ENCODE peak calls at places on chromosomes 11 and 22, in eight cellular contexts. I, K, V, T, S, E, P and G are unnamed samples.
A peak's percentile ranks its signal among the peaks of the same experiment; 100 is the strongest.

GRCh38 chr22:45768490-45768889 is 96.9 kb downstream of the ATXN10 start:
- DNase-seq in I (no peak), K (no peak), V (no peak), T (no peak), S (no peak), E (no peak), P (no peak), G (no peak)

GRCh38 chr11:10650166-10650565 is 43.4 kb downstream of the IRAG1 start:
- DNase-seq in I (no peak), K (no peak), V (no peak), T (no peak), S (no peak), E (no peak), P (no peak), G (no peak)

GRCh38 chr22:50276143-50276542 is 6.0 kb upstream of the MAPK11 start:
- DNase-seq in I (no peak), K (no peak), V (no peak), T (peak; percentile 67), S (no peak), E (peak; percentile 41), P (peak; percentile 60), G (peak; percentile 52)

GRCh38 chr11:95545116-95545875 is 244.3 kb downstream of the FAM76B start:
- DNase-seq in I (no peak), K (no peak), V (no peak), T (no peak), S (no peak), E (no peak), P (no peak), G (peak; percentile 6)

GRCh38 chr11:47950396-47950795 is 30.0 kb upstream of the PTPRJ start:
- DNase-seq in I (no peak), K (no peak), V (no peak), T (peak; percentile 22), S (peak; percentile 27), E (peak; percentile 60), P (no peak), G (no peak)

GRCh38 chr11:123545726-123546125 is 108.7 kb downstream of the SCN3B start:
- DNase-seq in I (no peak), K (no peak), V (no peak), T (no peak), S (no peak), E (no peak), P (no peak), G (no peak)

GRCh38 chr11:83456075-83456474 is 169.9 kb upstream of the CCDC90B start:
- DNase-seq in I (peak; percentile 37), K (peak; percentile 64), V (no peak), T (no peak), S (no peak), E (no peak), P (no peak), G (no peak)

GRCh38 chr11:85903811-85904210 is 48.6 kb downstream of the CCDC83 start:
- DNase-seq in I (no peak), K (no peak), V (no peak), T (no peak), S (no peak), E (no peak), P (no peak), G (no peak)

GRCh38 chr11:73359930-73360742 is 16.1 kb upstream of the RELT start:
- DNase-seq in I (peak; percentile 45), K (no peak), V (no peak), T (peak; percentile 53), S (no peak), E (no peak), P (peak; percentile 54), G (peak; percentile 73)

GRCh38 chr11:113563766-113564165 is 88.6 kb upstream of the DRD2 start:
- DNase-seq in I (no peak), K (no peak), V (no peak), T (no peak), S (no peak), E (no peak), P (no peak), G (no peak)

GRCh38 chr11:113001709-113002108 is 40.5 kb downstream of the NCAM1 start:
- DNase-seq in I (no peak), K (no peak), V (no peak), T (no peak), S (no peak), E (no peak), P (no peak), G (no peak)

GRCh38 chr11:20172721-20173447 is 12.6 kb upstream of the DBX1 start:
- DNase-seq in I (no peak), K (no peak), V (no peak), T (no peak), S (no peak), E (no peak), P (no peak), G (no peak)

GRCh38 chr22:27843441-27843840 is 41.9 kb upstream of the MN1 start:
- DNase-seq in I (no peak), K (no peak), V (no peak), T (no peak), S (no peak), E (no peak), P (no peak), G (no peak)

GRCh38 chr11:40388097-40388818 is 1071.2 kb downstream of the LRRC4C start:
- DNase-seq in I (no peak), K (no peak), V (no peak), T (no peak), S (no peak), E (no peak), P (peak; percentile 81), G (no peak)

GRCh38 chr11:68322031-68322388 is 9.6 kb downstream of the LRP5 start:
- DNase-seq in I (no peak), K (no peak), V (no peak), T (no peak), S (no peak), E (no peak), P (no peak), G (no peak)

GRCh38 chr11:11876458-11876857 is 34.7 kb downstream of the USP47 start:
- DNase-seq in I (no peak), K (no peak), V (no peak), T (no peak), S (no peak), E (no peak), P (peak; percentile 25), G (peak; percentile 27)
- TF ChIP-seq CTCF in I (peak; percentile 39), K (peak; percentile 49), V (no peak), T (peak; percentile 28), S (no peak), E (no peak), P (peak; percentile 37), G (no peak)

DNA sequence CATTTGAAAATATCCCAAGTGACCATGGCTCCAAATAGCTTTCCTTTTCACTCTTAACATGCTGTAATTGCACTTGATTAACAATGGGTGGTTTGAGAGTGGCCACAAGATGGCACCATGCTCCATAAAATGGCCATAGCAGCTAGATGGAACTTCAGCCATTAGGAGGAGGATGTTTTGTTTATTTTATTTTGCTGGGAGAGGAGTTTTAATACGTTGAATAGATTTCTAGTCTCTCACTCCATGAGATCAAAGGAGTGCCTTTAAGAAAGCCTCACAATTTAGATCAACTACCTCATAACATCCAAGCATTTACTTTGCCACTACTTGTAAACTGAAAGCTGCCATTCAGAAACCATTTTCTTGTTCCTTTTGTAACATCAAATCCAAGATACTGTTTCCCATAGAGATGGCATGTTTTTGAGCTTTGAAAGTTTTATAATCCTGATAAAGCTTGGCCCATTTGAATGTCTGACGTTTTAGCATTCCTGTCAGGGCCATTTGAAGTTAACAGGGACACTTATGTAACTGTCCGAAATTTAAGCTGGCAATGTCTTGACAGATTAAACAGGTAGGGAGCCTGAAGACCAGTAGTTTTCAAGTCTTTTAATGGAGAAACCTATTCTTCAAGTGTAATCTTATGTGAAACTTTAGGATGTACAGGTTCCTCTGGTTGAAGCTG is 4.7 kb downstream of the FEN1 start:
- DNase-seq in I (peak; percentile 67), K (peak; percentile 5), V (peak; percentile 82), T (peak; percentile 93), S (peak; percentile 78), E (peak; percentile 61), P (peak; percentile 87), G (peak; percentile 72)
- TF ChIP-seq CTCF in I (peak; percentile 92), K (peak; percentile 95), V (peak; percentile 87), T (peak; percentile 78), S (peak; percentile 85), E (peak; percentile 81), P (peak; percentile 88), G (peak; percentile 49)

DNA sequence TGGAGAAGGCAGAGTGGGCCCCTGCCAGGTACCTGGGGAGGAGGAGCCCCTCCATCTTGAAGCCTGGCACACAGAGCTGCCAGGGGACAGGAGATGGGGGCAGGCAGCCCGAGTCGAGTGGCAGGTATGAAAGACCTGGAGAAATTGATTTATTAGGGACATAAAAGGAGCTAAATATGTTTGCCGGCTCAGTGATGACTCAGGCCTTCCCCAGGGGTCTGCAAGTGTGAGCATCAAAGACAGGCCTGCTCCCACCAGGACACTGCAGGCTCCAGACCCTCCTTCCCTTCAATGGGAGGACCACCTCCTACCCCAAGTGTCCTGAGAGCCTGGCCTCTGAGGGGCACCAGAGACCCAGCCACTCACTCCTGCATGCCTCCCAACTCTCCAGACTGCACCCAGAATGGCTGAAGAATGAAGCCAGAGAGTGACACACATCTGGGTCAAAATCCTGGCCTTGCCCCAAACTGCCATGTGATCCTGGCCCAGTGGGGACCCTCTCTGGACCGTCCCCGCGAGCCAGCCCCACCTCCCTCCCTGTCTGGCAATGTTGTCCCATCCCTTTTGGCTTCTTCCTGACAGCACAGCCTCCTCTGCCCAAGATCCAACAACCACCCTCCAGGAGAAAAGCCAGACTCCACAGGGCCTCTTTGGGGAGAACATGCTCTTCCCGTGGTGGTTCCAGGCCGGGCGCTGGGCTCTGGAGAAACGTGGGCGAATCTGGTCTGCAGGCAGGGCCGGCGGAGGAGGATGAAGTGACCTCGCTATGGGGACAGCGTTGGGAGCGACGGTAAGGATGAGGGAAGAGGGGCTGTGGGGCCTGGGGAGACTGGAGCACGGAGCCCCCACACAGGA is 36.2 kb downstream of the CYTH4 start:
- DNase-seq in I (no peak), K (no peak), V (no peak), T (no peak), S (no peak), E (no peak), P (no peak), G (no peak)
- TF ChIP-seq CTCF in I (no peak), K (peak; percentile 10), V (peak; percentile 17), T (no peak), S (no peak), E (no peak), P (no peak), G (no peak)

GRCh38 chr11:133619397-133619796 is 87.1 kb upstream of the OPCML start:
- DNase-seq in I (no peak), K (no peak), V (no peak), T (no peak), S (no peak), E (no peak), P (no peak), G (no peak)

GRCh38 chr11:133619973-133620372 is 87.7 kb upstream of the OPCML start:
- DNase-seq in I (no peak), K (no peak), V (no peak), T (no peak), S (no peak), E (no peak), P (no peak), G (no peak)

GRCh38 chr11:133618500-133618899 is 86.2 kb upstream of the OPCML start:
- DNase-seq in I (no peak), K (no peak), V (no peak), T (no peak), S (no peak), E (no peak), P (no peak), G (no peak)
- TF ChIP-seq CTCF in I (no peak), K (no peak), V (no peak), T (no peak), S (no peak), E (no peak), P (no peak), G (no peak)